ENCODE peak calls at places on chromosomes 7 and 10, in five cellular contexts. M is dermis blood vessel endothelial cell; J is stimulated activated CD4-positive, alpha-beta T cell treated with anti-CD3 and anti-CD28 coated beads, Interleukin-1b, Interleukin-23, amount 100 ng/mL, for 24 hours; W is transverse colon; Y is epithelial cell of prostate. A is an unnamed sample.

GRCh38 chr10:33476757-33477273 is 142.3 kb upstream of the NRP1 start:
- DNase-seq in M (no peak), J (no peak), W (no peak), Y (no peak), A (no peak)

GRCh38 chr10:131267814-131268095 is 43.8 kb downstream of the TCERG1L start:
- DNase-seq in M (no peak), J (no peak), W (no peak), Y (no peak), A (no peak)

GRCh38 chr7:117672433-117672832 is 192.6 kb downstream of the CFTR start:
- DNase-seq in M (no peak), J (no peak), W (no peak), Y (no peak), A (no peak)

GRCh38 chr7:18570890-18571478 is 75.4 kb downstream of the HDAC9 start:
- DNase-seq in M (peak; percentile 73), J (no peak), W (no peak), Y (no peak), A (peak; percentile 60)

GRCh38 chr10:26391701-26392695 is 46.1 kb upstream of the APBB1IP start:
- DNase-seq in M (no peak), J (no peak), W (no peak), Y (no peak), A (no peak)

GRCh38 chr7:50588937-50589336 is 23.7 kb upstream of the DDC start:
- DNase-seq in M (peak; percentile 26), J (no peak), W (no peak), Y (no peak), A (peak; percentile 19)

GRCh38 chr7:116258734-116259133 is 48.4 kb downstream of the TES start:
- DNase-seq in M (peak; percentile 88), J (no peak), W (no peak), Y (no peak), A (peak; percentile 80)

GRCh38 chr7:16421333-16422099 is at the start of gene CRPPA:
- DNase-seq in M (peak; percentile 65), J (no peak), W (peak; percentile 36), Y (peak; percentile 44), A (peak; percentile 60)

GRCh38 chr10:615583-616152 is 73.8 kb downstream of the DIP2C start:
- DNase-seq in M (no peak), J (no peak), W (no peak), Y (peak; percentile 24), A (no peak)

GRCh38 chr7:44073664-44074348 is 8.4 kb upstream of the PGAM2 start:
- DNase-seq in M (peak; percentile 91), J (no peak), W (peak; percentile 91), Y (no peak), A (peak; percentile 89)

GRCh38 chr10:62399211-62399610 is 25.0 kb downstream of the ZNF365 start:
- DNase-seq in M (no peak), J (no peak), W (no peak), Y (no peak), A (no peak)

GRCh38 chr7:139743967-139744767 is 33.6 kb downstream of the HIPK2 start:
- DNase-seq in M (no peak), J (no peak), W (no peak), Y (no peak), A (no peak)

GRCh38 chr7:36278069-36278766 is 111.4 kb upstream of the ANLN start:
- DNase-seq in M (no peak), J (no peak), W (no peak), Y (no peak), A (no peak)

GRCh38 chr10:28684157-28684985 is 7.0 kb downstream of the BAMBI start:
- DNase-seq in M (no peak), J (no peak), W (no peak), Y (no peak), A (no peak)

GRCh38 chr7:101167645-101168411 is 2.5 kb upstream of the VGF start:
- DNase-seq in M (no peak), J (no peak), W (no peak), Y (no peak), A (no peak)

GRCh38 chr7:19369182-19369581 is 224.0 kb upstream of the FERD3L start:
- DNase-seq in M (no peak), J (no peak), W (no peak), Y (no peak), A (no peak)

GRCh38 chr10:80686734-80687561 is 149.2 kb downstream of the SH2D4B start:
- DNase-seq in M (no peak), J (no peak), W (no peak), Y (no peak), A (no peak)

GRCh38 chr7:90933041-90933440 is 331.2 kb upstream of the FZD1 start:
- DNase-seq in M (no peak), J (no peak), W (no peak), Y (no peak), A (no peak)

GRCh38 chr10:36534471-36535002 is 590.9 kb upstream of the ANKRD30A start:
- DNase-seq in M (peak; percentile 57), J (no peak), W (no peak), Y (peak; percentile 43), A (peak; percentile 96)

GRCh38 chr10:97539523-97540200 is 32.9 kb upstream of the ANKRD2 start:
- DNase-seq in M (no peak), J (no peak), W (no peak), Y (no peak), A (no peak)

GRCh38 chr7:6251653-6252052 is 20.8 kb downstream of the CYTH3 start:
- DNase-seq in M (no peak), J (no peak), W (no peak), Y (no peak), A (no peak)

GRCh38 chr7:130303982-130304381 is 11.0 kb downstream of the CPA4 start:
- DNase-seq in M (no peak), J (no peak), W (no peak), Y (no peak), A (no peak)

GRCh38 chr10:74704629-74705360 is 121.6 kb upstream of the KAT6B start:
- DNase-seq in M (no peak), J (no peak), W (no peak), Y (no peak), A (no peak)

GRCh38 chr7:96021533-96021932 is 249.2 kb downstream of the DYNC1I1 start:
- DNase-seq in M (no peak), J (no peak), W (no peak), Y (no peak), A (no peak)

GRCh38 chr10:71401969-71402368 is 5.2 kb downstream of the CDH23 start:
- DNase-seq in M (no peak), J (no peak), W (no peak), Y (no peak), A (no peak)

GRCh38 chr10:73416571-73416970 is 2.7 kb upstream of the ANXA7 start:
- DNase-seq in M (no peak), J (no peak), W (no peak), Y (no peak), A (no peak)

GRCh38 chr10:95295031-95295755 is 4.4 kb upstream of the PDLIM1 start:
- DNase-seq in M (peak; percentile 73), J (no peak), W (peak; percentile 79), Y (peak; percentile 79), A (peak; percentile 71)

GRCh38 chr7:54015251-54015650 is 526.9 kb upstream of the VSTM2A start:
- DNase-seq in M (no peak), J (no peak), W (no peak), Y (no peak), A (no peak)

GRCh38 chr7:156816943-156817572 is 75.9 kb downstream of the LMBR1 start:
- DNase-seq in M (peak; percentile 46), J (no peak), W (no peak), Y (no peak), A (peak; percentile 55)

GRCh38 chr10:88840881-88841280 is 10.8 kb downstream of the ANKRD22 start:
- DNase-seq in M (no peak), J (no peak), W (no peak), Y (no peak), A (no peak)

GRCh38 chr10:127906548-127907377 is at the start of gene PTPRE:
- DNase-seq in M (peak; percentile 88), J (peak; percentile 44), W (peak; percentile 83), Y (no peak), A (peak; percentile 84)

GRCh38 chr10:43204394-43204942 is 62.4 kb downstream of the RASGEF1A start:
- DNase-seq in M (no peak), J (no peak), W (no peak), Y (no peak), A (no peak)

A was measured in lung microvascular endothelial cell.